ENCODE peak calls at places on chromosome 12, in four cellular contexts. J is iris pigment epithelial cell, B is NCI-H510A treated with DMSO at 0.1 percent for 48 hours, T is retina. U is an unnamed sample.

GRCh38 chr12:34595749-34596733 is 573.7 kb downstream of the ALG10 start:
- DNase-seq in J (no peak), B (no peak), T (no peak), U (no peak)

GRCh38 chr12:95739561-95740313 is 50.8 kb downstream of the NTN4 start:
- DNase-seq in J (no peak), B (no peak), T (no peak), U (no peak)

GRCh38 chr12:96774501-96775256 is 132.4 kb upstream of the NEDD1 start:
- DNase-seq in J (peak; percentile 10), B (no peak), T (no peak), U (peak; percentile 56)

GRCh38 chr12:30296486-30296885 is 399.2 kb downstream of the IPO8 start:
- DNase-seq in J (no peak), B (no peak), T (peak; percentile 46), U (no peak)

GRCh38 chr12:54021432-54022013 is 6.7 kb upstream of the HOXC6 start:
- DNase-seq in J (no peak), B (peak; percentile 11), T (no peak), U (no peak)

GRCh38 chr12:47811070-47811391 is 8.7 kb downstream of the HDAC7 start:
- DNase-seq in J (no peak), B (no peak), T (peak; percentile 54), U (no peak)

GRCh38 chr12:28092396-28092795 is 97.9 kb upstream of the CCDC91 start:
- DNase-seq in J (no peak), B (no peak), T (no peak), U (no peak)

GRCh38 chr12:12172106-12172511 is 94.7 kb downstream of the LRP6 start:
- DNase-seq in J (peak; percentile 48), B (no peak), T (no peak), U (peak; percentile 65)

GRCh38 chr12:116880817-116881324 is 370 bp downstream of the HRK start:
- DNase-seq in J (peak; percentile 57), B (peak; percentile 83), T (peak; percentile 65), U (no peak)

GRCh38 chr12:80183939-80184338 is 84.6 kb downstream of the OTOGL start:
- DNase-seq in J (peak; percentile 92), B (no peak), T (no peak), U (no peak)

GRCh38 chr12:31752450-31752849 is 23.6 kb upstream of the AMN1 start:
- DNase-seq in J (no peak), B (no peak), T (no peak), U (no peak)

GRCh38 chr12:49583361-49584094 is 15.6 kb upstream of the MCRS1 start:
- DNase-seq in J (peak; percentile 15), B (no peak), T (no peak), U (no peak)

GRCh38 chr12:19779393-19780056 is 340.2 kb downstream of the AEBP2 start:
- DNase-seq in J (peak; percentile 34), B (no peak), T (peak; percentile 28), U (peak; percentile 48)

GRCh38 chr12:20967756-20968155 is 157.3 kb downstream of the SLCO1B3 start:
- DNase-seq in J (no peak), B (no peak), T (no peak), U (no peak)

GRCh38 chr12:51323966-51324895 is at the start of gene BIN2:
- DNase-seq in J (no peak), B (no peak), T (no peak), U (no peak)

GRCh38 chr12:113858828-113859386 is 107.2 kb downstream of the RBM19 start:
- DNase-seq in J (no peak), B (no peak), T (peak; percentile 44), U (no peak)

GRCh38 chr12:55955800-55956508 is 9.9 kb downstream of the PMEL start:
- DNase-seq in J (peak; percentile 69), B (no peak), T (no peak), U (peak; percentile 46)

GRCh38 chr12:104482113-104482512 is 25.4 kb downstream of the CHST11 start:
- DNase-seq in J (no peak), B (no peak), T (no peak), U (no peak)

GRCh38 chr12:98698603-98699463 is 53.7 kb downstream of the APAF1 start:
- DNase-seq in J (peak; percentile 72), B (peak; percentile 60), T (peak; percentile 65), U (peak; percentile 72)

GRCh38 chr12:90339837-90340236 is 615.1 kb downstream of the CCER1 start:
- DNase-seq in J (no peak), B (no peak), T (no peak), U (no peak)

GRCh38 chr12:2970744-2971143 is 11.5 kb downstream of the TEAD4 start:
- DNase-seq in J (peak; percentile 17), B (no peak), T (no peak), U (no peak)

GRCh38 chr12:114636723-114637480 is 47.1 kb downstream of the TBX3 start:
- DNase-seq in J (peak; percentile 29), B (no peak), T (peak; percentile 15), U (peak; percentile 19)

GRCh38 chr12:13367973-13368372 is 171.4 kb downstream of the EMP1 start:
- DNase-seq in J (no peak), B (no peak), T (no peak), U (no peak)

GRCh38 chr12:9869307-9870161 is at the start of gene CLEC2B:
- DNase-seq in J (peak; percentile 96), B (peak; percentile 6), T (peak; percentile 28), U (peak; percentile 83)